ENCODE peak calls at places on chromosome 17, in ten cellular contexts. O, W, D, U, Q, E, P, N, I and T are unnamed samples.

GRCh38 chr17:50346313-50347086 is 574 bp downstream of the XYLT2 start:
- DNase-seq in O (no peak), W (peak; percentile 74), D (peak; percentile 39), U (no peak), Q (peak; percentile 83), E (peak; percentile 46), P (peak; percentile 44), N (peak; percentile 48), I (peak; percentile 18), T (no peak)

GRCh38 chr17:42405963-42406495 is 17.0 kb downstream of the CAVIN1 start:
- DNase-seq in O (peak; percentile 80), W (peak; percentile 78), D (no peak), U (peak; percentile 66), Q (peak; percentile 96), E (peak; percentile 81), P (peak; percentile 95), N (peak; percentile 83), I (peak; percentile 65), T (peak; percentile 80)

GRCh38 chr17:17063546-17064122 is 21.4 kb downstream of the MPRIP start:
- DNase-seq in O (no peak), W (no peak), D (peak; percentile 65), U (no peak), Q (peak; percentile 91), E (no peak), P (no peak), N (peak; percentile 80), I (no peak), T (no peak)

GRCh38 chr17:83177611-83178532 is 98.5 kb downstream of the METRNL start:
- DNase-seq in O (no peak), W (no peak), D (no peak), U (no peak), Q (peak; percentile 72), E (peak; percentile 11), P (no peak), N (no peak), I (no peak), T (no peak)

GRCh38 chr17:46212634-46213435 is 19.6 kb upstream of the KANSL1 start:
- DNase-seq in O (peak; percentile 72), W (peak; percentile 83), D (peak; percentile 77), U (peak; percentile 56), Q (no peak), E (peak; percentile 71), P (peak; percentile 80), N (peak; percentile 53), I (peak; percentile 66), T (peak; percentile 81)

GRCh38 chr17:63439682-63440081 is 6.4 kb downstream of the CYB561 start:
- DNase-seq in O (no peak), W (no peak), D (peak; percentile 68), U (no peak), Q (no peak), E (no peak), P (peak; percentile 80), N (no peak), I (no peak), T (peak; percentile 39)

GRCh38 chr17:78114831-78115723 is 13.5 kb downstream of the TMC6 start:
- DNase-seq in O (no peak), W (no peak), D (no peak), U (no peak), Q (no peak), E (no peak), P (no peak), N (peak; percentile 67), I (no peak), T (no peak)

GRCh38 chr17:57338257-57338919 is 82.1 kb downstream of the MSI2 start:
- DNase-seq in O (no peak), W (peak; percentile 38), D (no peak), U (no peak), Q (no peak), E (peak; percentile 17), P (peak; percentile 94), N (no peak), I (no peak), T (no peak)

GRCh38 chr17:35890774-35891155 is 10.6 kb upstream of the CCL5 start:
- DNase-seq in O (peak; percentile 64), W (peak; percentile 44), D (no peak), U (no peak), Q (no peak), E (peak; percentile 61), P (no peak), N (no peak), I (no peak), T (no peak)

GRCh38 chr17:50218071-50218759 is 16.8 kb upstream of the COL1A1 start:
- DNase-seq in O (no peak), W (no peak), D (peak; percentile 22), U (no peak), Q (no peak), E (no peak), P (no peak), N (no peak), I (no peak), T (no peak)

GRCh38 chr17:27378482-27379200 is 77.6 kb upstream of the KSR1 start:
- DNase-seq in O (no peak), W (no peak), D (no peak), U (no peak), Q (no peak), E (no peak), P (no peak), N (no peak), I (no peak), T (no peak)